ENCODE peak calls at places on chromosomes 4 and X, in five cellular contexts. L, D, I, A and S are unnamed samples.

GRCh38 chr4:55658657-55659056 is 22.6 kb upstream of the NMU start:
- DNase-seq in L (no peak), D (no peak), I (no peak), A (no peak), S (no peak)

GRCh38 chrX:45719751-45720501 is 519.2 kb upstream of the DIPK2B start:
- DNase-seq in L (no peak), D (no peak), I (no peak), A (no peak), S (no peak)

GRCh38 chr4:121726642-121727268 is 30.0 kb upstream of the ANXA5 start:
- DNase-seq in L (peak), D (no peak), I (peak), A (no peak), S (peak)

GRCh38 chr4:16122784-16123183 is 39.0 kb upstream of the PROM1 start:
- DNase-seq in L (no peak), D (peak), I (no peak), A (no peak), S (peak)

GRCh38 chrX:71081348-71082148 is 13.4 kb upstream of the SNX12 start:
- DNase-seq in L (no peak), D (no peak), I (no peak), A (no peak), S (no peak)

GRCh38 chr4:14308229-14308651 is 680.7 kb upstream of the BOD1L1 start:
- DNase-seq in L (no peak), D (no peak), I (no peak), A (peak), S (no peak)

GRCh38 chrX:113033966-113034680 is 193.5 kb upstream of the AMOT start:
- DNase-seq in L (no peak), D (no peak), I (no peak), A (no peak), S (no peak)

GRCh38 chr4:84750260-84750955 is 167.5 kb downstream of the CDS1 start:
- DNase-seq in L (peak), D (no peak), I (peak), A (no peak), S (peak)

GRCh38 chr4:74499986-74500781 is 55.2 kb downstream of the AREG start:
- DNase-seq in L (no peak), D (no peak), I (no peak), A (no peak), S (no peak)

GRCh38 chrX:78595901-78596502 is 63.1 kb downstream of the RTL3 start:
- DNase-seq in L (no peak), D (no peak), I (peak), A (no peak), S (no peak)

GRCh38 chrX:130676861-130677260 is 226.1 kb downstream of the ENOX2 start:
- DNase-seq in L (no peak), D (no peak), I (no peak), A (no peak), S (no peak)

GRCh38 chr4:188824553-188824952 is 685.3 kb downstream of the TRIML1 start:
- DNase-seq in L (no peak), D (no peak), I (no peak), A (no peak), S (no peak)

GRCh38 chr4:55363618-55364420 is 17.8 kb downstream of the SRD5A3 start:
- DNase-seq in L (no peak), D (no peak), I (no peak), A (no peak), S (no peak)

GRCh38 chr4:48237996-48238645 is 31.5 kb downstream of the TEC start:
- DNase-seq in L (no peak), D (no peak), I (no peak), A (no peak), S (no peak)

GRCh38 chr4:121358473-121358872 is 22.3 kb downstream of the QRFPR start:
- DNase-seq in L (peak), D (no peak), I (no peak), A (no peak), S (no peak)

GRCh38 chrX:123756320-123756719 is 23.5 kb upstream of the THOC2 start:
- DNase-seq in L (no peak), D (no peak), I (no peak), A (no peak), S (no peak)

GRCh38 chr4:82268050-82268825 is 105.6 kb downstream of the HNRNPD start:
- DNase-seq in L (peak), D (no peak), I (peak), A (peak), S (peak)

GRCh38 chrX:70755850-70756249 is 152.7 kb downstream of the TEX11 start:
- DNase-seq in L (no peak), D (peak), I (peak), A (no peak), S (peak)

GRCh38 chrX:53047228-53047627 is 1.4 kb upstream of the GPR173 start:
- DNase-seq in L (no peak), D (no peak), I (no peak), A (no peak), S (no peak)

GRCh38 chr4:38673109-38673978 is 9.3 kb downstream of the KLF3 start:
- DNase-seq in L (peak), D (no peak), I (no peak), A (peak), S (peak)

GRCh38 chrX:129586446-129586845 is 46.4 kb downstream of the OCRL start:
- DNase-seq in L (no peak), D (no peak), I (no peak), A (no peak), S (no peak)

GRCh38 chr4:160026720-160027119 is 923.8 kb downstream of the RAPGEF2 start:
- DNase-seq in L (peak), D (no peak), I (peak), A (no peak), S (no peak)

GRCh38 chrX:21382715-21383114 is 8.5 kb downstream of the CNKSR2 start:
- DNase-seq in L (no peak), D (no peak), I (no peak), A (no peak), S (no peak)

GRCh38 chrX:118551426-118551825 is 55.8 kb downstream of the DOCK11 start:
- DNase-seq in L (no peak), D (no peak), I (no peak), A (no peak), S (no peak)

GRCh38 chrX:50081282-50081955 is 119.4 kb downstream of the AKAP4 start:
- DNase-seq in L (no peak), D (no peak), I (no peak), A (peak), S (peak)

GRCh38 chrX:33447285-33447684 is 235.9 kb upstream of the DMD start:
- DNase-seq in L (no peak), D (no peak), I (no peak), A (no peak), S (no peak)

GRCh38 chr4:110211007-110211769 is 12.8 kb upstream of the ELOVL6 start:
- DNase-seq in L (peak), D (peak), I (peak), A (no peak), S (peak)

GRCh38 chr4:108544504-108544903 is 75.9 kb upstream of the RPL34 start:
- DNase-seq in L (no peak), D (no peak), I (no peak), A (no peak), S (no peak)

GRCh38 chr4:48949518-48950207 is 36.4 kb upstream of the CWH43 start:
- DNase-seq in L (no peak), D (no peak), I (no peak), A (no peak), S (no peak)

GRCh38 chr4:5371415-5372190 is 320.3 kb downstream of the STK32B start:
- DNase-seq in L (peak), D (no peak), I (no peak), A (no peak), S (no peak)

GRCh38 chrX:125205084-125205917 is 114.4 kb upstream of the TEX13C start:
- DNase-seq in L (peak), D (no peak), I (no peak), A (peak), S (peak)

GRCh38 chrX:65932173-65933084 is 107.5 kb downstream of the VSIG4 start:
- DNase-seq in L (peak), D (no peak), I (no peak), A (no peak), S (no peak)

GRCh38 chr4:112411781-112412281 is 104.1 kb downstream of the NEUROG2 start:
- DNase-seq in L (no peak), D (no peak), I (no peak), A (no peak), S (no peak)